ENCODE peak calls at places on chromosomes 6 and 20, in five cellular contexts. Y is cardiac muscle cell, K is EL, C is LoVo, U is posterior cingulate gyrus. R is an unnamed sample.

GRCh38 chr20:5172167-5172586 is 45.4 kb downstream of the CDS2 start:
- DNase-seq in Y (no peak), K (no peak), C (no peak), U (no peak), R (no peak)

GRCh38 chr6:15623282-15624116 is 39.3 kb downstream of the DTNBP1 start:
- DNase-seq in Y (peak; percentile 42), K (no peak), C (peak; percentile 38), U (no peak), R (no peak)

GRCh38 chr6:155544677-155545076 is 89.0 kb upstream of the NOX3 start:
- DNase-seq in Y (no peak), K (no peak), C (no peak), U (no peak), R (no peak)

GRCh38 chr20:43188861-43189613 is 669 bp downstream of the PTPRT start:
- DNase-seq in Y (no peak), K (no peak), C (no peak), U (peak; percentile 77), R (no peak)

GRCh38 chr6:106102967-106103727 is 17.0 kb downstream of the PRDM1 start:
- DNase-seq in Y (peak; percentile 25), K (no peak), C (no peak), U (no peak), R (no peak)

GRCh38 chr20:3248167-3248992 is 9.4 kb upstream of the SLC4A11 start:
- DNase-seq in Y (peak; percentile 49), K (peak; percentile 37), C (no peak), U (no peak), R (no peak)

GRCh38 chr6:153673214-153673613 is 365.8 kb upstream of the OPRM1 start:
- DNase-seq in Y (no peak), K (no peak), C (no peak), U (no peak), R (no peak)

GRCh38 chr6:5261545-5262109 is 314 bp downstream of the FARS2 start:
- DNase-seq in Y (no peak), K (no peak), C (no peak), U (no peak), R (no peak)

GRCh38 chr6:133890941-133891813 is 2.3 kb downstream of the TCF21 start:
- DNase-seq in Y (peak; percentile 44), K (peak; percentile 40), C (peak; percentile 25), U (peak; percentile 52), R (no peak)